ENCODE peak calls at places on chromosomes 13 and 19, in five cellular contexts. E is fibroblast of lung, W is gastrocnemius medialis, O is activated T-helper 1 cell treated with Interleukin-2 at 50 U/mL for 16 hours, U is glutamatergic neuron. V is an unnamed sample.

GRCh38 chr13:68176486-68176885 is 946.4 kb upstream of the PCDH9 start:
- DNase-seq in E (peak), W (no peak), O (no peak), U (no peak), V (no peak)

GRCh38 chr13:80871481-80871880 is 530.6 kb upstream of the SPRY2 start:
- DNase-seq in E (peak), W (no peak), O (no peak), U (no peak), V (no peak)

GRCh38 chr19:14383898-14384669 is 2.8 kb downstream of the ADGRE5 start:
- DNase-seq in E (peak), W (peak), O (peak), U (no peak), V (no peak)

GRCh38 chr19:18159810-18160209 is 6.8 kb downstream of the PIK3R2 start:
- DNase-seq in E (no peak), W (no peak), O (no peak), U (no peak), V (no peak)

GRCh38 chr13:51760592-51760991 is 43.4 kb downstream of the DHRS12 start:
- DNase-seq in E (peak), W (peak), O (no peak), U (no peak), V (no peak)

GRCh38 chr13:108322206-108322824 is 52.8 kb downstream of the TNFSF13B start:
- DNase-seq in E (peak), W (no peak), O (no peak), U (no peak), V (no peak)

GRCh38 chr13:40439928-40440327 is 226.5 kb downstream of the FOXO1 start:
- DNase-seq in E (no peak), W (peak), O (no peak), U (no peak), V (peak)

GRCh38 chr13:83839158-83839557 is 43.1 kb downstream of the SLITRK1 start:
- DNase-seq in E (no peak), W (no peak), O (no peak), U (no peak), V (no peak)

GRCh38 chr19:31350693-31351211 is 1.5 kb upstream of the TSHZ3 start:
- DNase-seq in E (peak), W (no peak), O (no peak), U (peak), V (peak)

GRCh38 chr19:1013218-1013617 is 7.7 kb downstream of the TMEM259 start:
- DNase-seq in E (no peak), W (no peak), O (no peak), U (no peak), V (no peak)

GRCh38 chr13:76860706-76861105 is 25.5 kb downstream of the KCTD12 start:
- DNase-seq in E (no peak), W (no peak), O (no peak), U (no peak), V (no peak)

GRCh38 chr13:21364357-21364756 is 94.7 kb downstream of the ZDHHC20 start:
- DNase-seq in E (no peak), W (no peak), O (no peak), U (no peak), V (no peak)

GRCh38 chr13:100951031-100951430 is 276.4 kb upstream of the TMTC4 start:
- DNase-seq in E (no peak), W (no peak), O (no peak), U (no peak), V (no peak)

GRCh38 chr19:18904334-18905057 is 8.5 kb upstream of the CERS1 start:
- DNase-seq in E (no peak), W (no peak), O (no peak), U (no peak), V (no peak)

GRCh38 chr19:38661996-38662395 is 14.5 kb downstream of the ACTN4 start:
- DNase-seq in E (no peak), W (no peak), O (no peak), U (no peak), V (peak)

GRCh38 chr19:55544014-55544413 is 1.3 kb downstream of the SBK3 start:
- DNase-seq in E (no peak), W (no peak), O (no peak), U (no peak), V (no peak)

GRCh38 chr13:99758465-99759162 is 213.0 kb downstream of the ZIC5 start:
- DNase-seq in E (no peak), W (no peak), O (no peak), U (no peak), V (no peak)

GRCh38 chr13:44040070-44040753 is 160.5 kb downstream of the LACC1 start:
- DNase-seq in E (peak), W (no peak), O (no peak), U (no peak), V (no peak)

GRCh38 chr13:49869514-49869913 is 66.6 kb downstream of the SPRYD7 start:
- DNase-seq in E (peak), W (no peak), O (no peak), U (no peak), V (no peak)

GRCh38 chr19:9219489-9219888 is at the start of gene OR7D4:
- DNase-seq in E (no peak), W (no peak), O (no peak), U (no peak), V (no peak)

GRCh38 chr13:46529509-46529908 is 23.5 kb upstream of the LRCH1 start:
- DNase-seq in E (no peak), W (no peak), O (no peak), U (no peak), V (no peak)

GRCh38 chr19:11560404-11560988 is 1.5 kb upstream of the ELOF1 start:
- DNase-seq in E (peak), W (no peak), O (peak), U (no peak), V (peak)

GRCh38 chr13:93603043-93603442 is 376.4 kb downstream of the GPC6 start:
- DNase-seq in E (peak), W (no peak), O (no peak), U (no peak), V (no peak)

GRCh38 chr13:24217601-24218281 is 57.2 kb downstream of the SPATA13 start:
- DNase-seq in E (peak), W (no peak), O (no peak), U (no peak), V (peak)

GRCh38 chr19:46945668-46946067 is 74.0 kb upstream of the NPAS1 start:
- DNase-seq in E (no peak), W (no peak), O (no peak), U (no peak), V (no peak)

GRCh38 chr13:60164490-60164889 is 762 bp upstream of the DIAPH3 start:
- DNase-seq in E (peak), W (no peak), O (no peak), U (no peak), V (no peak)

GRCh38 chr19:5828661-5829566 is 10.6 kb downstream of the FUT6 start:
- DNase-seq in E (no peak), W (no peak), O (no peak), U (peak), V (no peak)

GRCh38 chr13:20426766-20427448 is 98.8 kb downstream of the CRYL1 start:
- DNase-seq in E (no peak), W (no peak), O (no peak), U (no peak), V (no peak)

GRCh38 chr19:2607712-2608601 is 94.5 kb downstream of the GNG7 start:
- DNase-seq in E (no peak), W (no peak), O (peak), U (no peak), V (no peak)

V was measured in body of pancreas.